ENCODE peak calls at places on chromosomes 4 and X, in four cellular contexts. U is neural progenitor cell, Q is breast epithelium, N is heart right ventricle. W is an unnamed sample. For H3K9me3, the result is how much of the 10 kb centered on the place peaks cover.

GRCh38 chrX:42943051-42943450 is 165.1 kb upstream of the PPP1R2C start:
- DNase-seq in U (no peak), Q (no peak), N (no peak), W (no peak)

GRCh38 chr4:73103799-73104503 is 34.4 kb upstream of the COX18 start:
- DNase-seq in U (no peak), Q (no peak), N (no peak), W (no peak)

GRCh38 chrX:33415454-33415853 is 204.1 kb upstream of the DMD start:
- DNase-seq in U (no peak), Q (no peak), N (no peak), W (no peak)

GRCh38 chr4:28772066-28772465 is 1911.4 kb downstream of the STIM2 start:
- DNase-seq in U (no peak), Q (no peak), N (no peak), W (no peak)

GRCh38 chr4:153222162-153222789 is 18.0 kb downstream of the TRIM2 start:
- DNase-seq in U (peak), Q (peak), N (peak), W (no peak)

GRCh38 chr4:1246111-1246881 is 2.6 kb downstream of the CTBP1 start:
- DNase-seq in U (no peak), Q (no peak), N (peak), W (no peak)

GRCh38 chrX:43716696-43717095 is 60.6 kb downstream of the MAOA start:
- DNase-seq in U (no peak), Q (no peak), N (no peak), W (no peak)

GRCh38 chr4:8763966-8764901 is 107.4 kb downstream of the HMX1 start:
- DNase-seq in U (no peak), Q (no peak), N (no peak), W (no peak)

GRCh38 chr4:65917486-65917885 is 247.2 kb upstream of the EPHA5 start:
- DNase-seq in U (no peak), Q (no peak), N (no peak), W (no peak)

GRCh38 chr4:54099959-54100606 is at the start of gene GSX2:
- DNase-seq in U (peak), Q (no peak), N (peak), W (no peak)

GRCh38 chr4:73904491-73904890 is 35.3 kb downstream of the CXCL1 start:
- DNase-seq in U (no peak), Q (no peak), N (no peak), W (no peak)

GRCh38 chr4:170281027-170281426 is 191.3 kb upstream of the AADAT start:
- DNase-seq in U (no peak), Q (no peak), N (no peak), W (no peak)

GRCh38 chr4:126023946-126024345 is 709.2 kb downstream of the FAT4 start:
- DNase-seq in U (no peak), Q (no peak), N (no peak), W (no peak)

GRCh38 chr4:147731611-147732515 is at the start of gene ARHGAP10:
- DNase-seq in U (peak), Q (peak), N (peak), W (peak)

GRCh38 chrX:129654652-129655546 is at the start of gene APLN:
- DNase-seq in U (peak), Q (peak), N (peak), W (no peak)

GRCh38 chr4:177367336-177367735 is 57.7 kb downstream of the NEIL3 start:
- DNase-seq in U (peak), Q (no peak), N (no peak), W (no peak)

GRCh38 chr4:26741491-26741871 is 119.2 kb upstream of the STIM2 start:
- DNase-seq in U (peak), Q (no peak), N (no peak), W (no peak)
- H3K9me3 ChIP-seq in U (under half), Q (under half), N (under half), W (under half)

GRCh38 chr4:91830681-91831395 is 472.9 kb upstream of the GRID2 start:
- DNase-seq in U (no peak), Q (no peak), N (no peak), W (no peak)

GRCh38 chr4:91826186-91826585 is 477.6 kb upstream of the GRID2 start:
- DNase-seq in U (no peak), Q (no peak), N (no peak), W (no peak)

GRCh38 chr4:91827914-91828313 is 475.9 kb upstream of the GRID2 start:
- DNase-seq in U (no peak), Q (no peak), N (no peak), W (no peak)

GRCh38 chr4:91824773-91825172 is 479.0 kb upstream of the GRID2 start:
- DNase-seq in U (no peak), Q (no peak), N (no peak), W (no peak)

GRCh38 chr4:91829531-91829930 is 474.2 kb upstream of the GRID2 start:
- DNase-seq in U (no peak), Q (no peak), N (no peak), W (no peak)
- H3K9me3 ChIP-seq in U (under half), Q (under half), N (half or more), W (under half)

GRCh38 chr4:55837903-55838302 is 15.5 kb upstream of the EXOC1 start:
- DNase-seq in U (no peak), Q (no peak), N (no peak), W (no peak)
- H3K9me3 ChIP-seq in U (under half), Q (under half), N (under half), W (under half)

GRCh38 chr4:166377578-166377977 is 504.5 kb downstream of the TLL1 start:
- DNase-seq in U (no peak), Q (no peak), N (no peak), W (no peak)
- H3K9me3 ChIP-seq in U (under half), Q (under half), N (under half), W (under half)